ENCODE peak calls at places on chromosome 6, in nine cellular contexts. K is ELF-1, V is ELR, U is H54, B is NCI-H345, P is GM03348, R is T47D, Y is A172, L is fibroblast of the aortic adventitia. D is an unnamed sample.
A peak's percentile ranks its signal among the peaks of the same experiment; 100 is the strongest.

GRCh38 chr6:113591896-113592827 is 265.0 kb upstream of the MARCKS start:
- DNase-seq in U (no peak), B (peak; percentile 63), Y (peak; percentile 15), P (no peak), V (peak; percentile 31), R (no peak), L (peak; percentile 57), K (peak; percentile 30), D (no peak)

GRCh38 chr6:39812853-39813533 is 20.8 kb downstream of the DAAM2 start:
- DNase-seq in L (peak; percentile 83), U (no peak), K (no peak), Y (no peak), P (peak; percentile 87), B (peak; percentile 52), R (no peak), V (peak; percentile 8), D (no peak)

GRCh38 chr6:166745801-166746668 is 119.0 kb upstream of the RPS6KA2 start:
- DNase-seq in L (no peak), V (no peak), U (no peak), Y (no peak), R (no peak), B (no peak), K (no peak), P (no peak), D (no peak)

GRCh38 chr6:83914953-83915352 is 55.5 kb downstream of the CYB5R4 start:
- DNase-seq in K (no peak), U (no peak), L (no peak), Y (no peak), V (no peak), R (no peak), B (no peak), P (no peak), D (no peak)

GRCh38 chr6:164085552-164086325 is 671.2 kb downstream of the QKI start:
- DNase-seq in P (peak; percentile 57), Y (no peak), U (no peak), R (no peak), K (peak; percentile 75), L (peak; percentile 83), V (no peak), B (no peak), D (peak; percentile 91)

GRCh38 chr6:119713903-119714302 is 364.3 kb upstream of the MAN1A1 start:
- DNase-seq in P (no peak), R (no peak), Y (no peak), L (no peak), V (no peak), U (no peak), B (no peak), K (no peak), D (no peak)

GRCh38 chr6:44422534-44422933 is 35.0 kb downstream of the CDC5L start:
- DNase-seq in R (no peak), L (no peak), U (no peak), P (no peak), Y (no peak), K (no peak), B (no peak), V (no peak), D (no peak)

GRCh38 chr6:52496609-52497008 is 76.5 kb downstream of the EFHC1 start:
- DNase-seq in U (no peak), L (peak; percentile 11), V (no peak), K (no peak), P (no peak), Y (no peak), B (no peak), R (no peak), D (no peak)

GRCh38 chr6:165605182-165605875 is 57.7 kb downstream of the PDE10A start:
- DNase-seq in P (no peak), K (no peak), B (no peak), V (no peak), L (no peak), Y (no peak), U (no peak), R (no peak), D (no peak)

GRCh38 chr6:115945306-115945705 is 115.4 kb downstream of the FRK start:
- DNase-seq in P (no peak), U (no peak), Y (peak; percentile 66), K (no peak), R (no peak), L (peak; percentile 3), B (no peak), V (no peak), D (no peak)

GRCh38 chr6:21610376-21610775 is 16.8 kb downstream of the SOX4 start:
- DNase-seq in V (no peak), R (no peak), Y (no peak), B (no peak), K (no peak), P (no peak), U (no peak), L (no peak), D (no peak)

GRCh38 chr6:51753635-51754034 is 333.8 kb downstream of the PKHD1 start:
- DNase-seq in Y (no peak), U (peak; percentile 5), R (no peak), K (peak; percentile 76), B (no peak), L (no peak), V (no peak), P (no peak), D (peak; percentile 59)

GRCh38 chr6:14876778-14877613 is 368.9 kb upstream of the JARID2 start:
- DNase-seq in P (peak; percentile 78), K (no peak), R (no peak), B (no peak), Y (peak; percentile 87), L (peak; percentile 78), V (peak; percentile 95), U (peak; percentile 69), D (no peak)

GRCh38 chr6:152244998-152245630 is 392.0 kb downstream of the SYNE1 start:
- DNase-seq in U (no peak), R (no peak), Y (no peak), K (no peak), L (no peak), V (no peak), B (no peak), P (no peak), D (no peak)

GRCh38 chr6:21800948-21801438 is 207.4 kb downstream of the SOX4 start:
- DNase-seq in R (no peak), U (peak; percentile 70), Y (peak; percentile 73), K (no peak), V (peak; percentile 61), L (no peak), B (peak; percentile 21), P (no peak), D (no peak)

GRCh38 chr6:148223424-148223842 is 119.2 kb upstream of the SASH1 start:
- DNase-seq in U (no peak), V (peak; percentile 90), P (peak; percentile 23), L (peak; percentile 66), K (no peak), R (no peak), Y (peak; percentile 32), B (no peak), D (no peak)

GRCh38 chr6:127031511-127031910 is 87.0 kb upstream of the RSPO3 start:
- DNase-seq in U (no peak), K (no peak), P (no peak), B (no peak), L (no peak), Y (no peak), V (no peak), R (no peak), D (no peak)

GRCh38 chr6:100381111-100381510 is 83.6 kb downstream of the SIM1 start:
- DNase-seq in V (no peak), P (peak; percentile 43), U (no peak), K (no peak), Y (no peak), L (no peak), R (no peak), B (no peak), D (no peak)

GRCh38 chr6:71291991-71292390 is 3.4 kb downstream of the OGFRL1 start:
- DNase-seq in B (no peak), L (no peak), P (no peak), R (no peak), K (no peak), Y (no peak), V (peak; percentile 50), U (no peak), D (no peak)

GRCh38 chr6:170076466-170077165 is 214.3 kb downstream of the DLL1 start:
- DNase-seq in U (no peak), R (no peak), L (no peak), Y (no peak), K (no peak), B (no peak), V (no peak), P (no peak), D (peak; percentile 19)

GRCh38 chr6:158506577-158506976 is 53.3 kb upstream of the TMEM181 start:
- DNase-seq in K (peak; percentile 92), V (peak; percentile 57), Y (no peak), L (no peak), B (no peak), U (no peak), P (no peak), R (no peak), D (no peak)

GRCh38 chr6:9711313-9711712 is 703.6 kb downstream of the TFAP2A start:
- DNase-seq in R (no peak), Y (no peak), B (no peak), U (no peak), L (no peak), K (no peak), P (no peak), V (no peak), D (no peak)

GRCh38 chr6:83169511-83169910 is 23.6 kb downstream of the PGM3 start:
- DNase-seq in U (no peak), Y (no peak), B (no peak), L (no peak), P (no peak), R (no peak), K (no peak), V (no peak), D (no peak)

GRCh38 chr6:105786449-105786848 is 299.7 kb upstream of the PRDM1 start:
- DNase-seq in P (no peak), R (no peak), U (no peak), Y (no peak), L (no peak), B (no peak), V (no peak), K (peak; percentile 8), D (no peak)

GRCh38 chr6:155080876-155081845 is 86.0 kb downstream of the TIAM2 start:
- DNase-seq in Y (no peak), P (no peak), U (no peak), V (peak; percentile 15), K (no peak), R (no peak), B (no peak), L (no peak), D (no peak)

GRCh38 chr6:44676246-44676790 is 288.8 kb downstream of the CDC5L start:
- DNase-seq in U (no peak), Y (no peak), K (no peak), R (no peak), V (no peak), L (no peak), P (no peak), B (no peak), D (no peak)

GRCh38 chr6:131443514-131443913 is 129.5 kb upstream of the ARG1 start:
- DNase-seq in L (no peak), U (no peak), B (no peak), R (no peak), Y (no peak), P (no peak), K (no peak), V (no peak), D (no peak)

GRCh38 chr6:109925060-109925459 is 53.1 kb upstream of the GPR6 start:
- DNase-seq in R (no peak), Y (no peak), V (no peak), U (no peak), L (peak; percentile 4), P (no peak), K (no peak), B (no peak), D (no peak)

GRCh38 chr6:16836186-16836981 is 75.1 kb upstream of the ATXN1 start:
- DNase-seq in P (peak; percentile 30), R (no peak), Y (no peak), L (peak; percentile 11), K (no peak), B (no peak), V (peak; percentile 19), U (no peak), D (no peak)

GRCh38 chr6:149065658-149066556 is 251.6 kb upstream of the TAB2 start:
- DNase-seq in P (no peak), L (peak; percentile 63), V (no peak), B (no peak), R (no peak), U (no peak), Y (no peak), K (no peak), D (no peak)

GRCh38 chr6:56482525-56482924 is 160.2 kb downstream of the DST start:
- DNase-seq in P (no peak), R (no peak), B (no peak), V (no peak), Y (no peak), U (no peak), K (no peak), L (no peak), D (no peak)

D was measured in left ventricle myocardium superior.